ENCODE peak calls at places on chromosomes 2 and 18, in nine cellular contexts. W is tibial nerve, A is choroid plexus epithelial cell, Y is fibroblast of mammary gland, P is AG09309, E is BJ, D is astrocyte of the spinal cord, G is AG10803, T is hepatocyte. K is an unnamed sample.

GRCh38 chr2:73982140-73982617 is 2.5 kb upstream of the TET3 start:
- DNase-seq in W (no peak), A (no peak), Y (peak), P (no peak), E (no peak), D (no peak), G (peak), T (peak), K (no peak)

GRCh38 chr18:2188258-2188657 is 383.0 kb downstream of the METTL4 start:
- DNase-seq in W (no peak), A (no peak), Y (no peak), P (no peak), E (no peak), D (no peak), G (no peak), T (no peak), K (no peak)

GRCh38 chr2:144431384-144431783 is 88.5 kb downstream of the ZEB2 start:
- DNase-seq in W (no peak), A (no peak), Y (no peak), P (no peak), E (no peak), D (no peak), G (no peak), T (no peak), K (no peak)

GRCh38 chr2:63553049-63553448 is 35.2 kb downstream of the WDPCP start:
- DNase-seq in W (no peak), A (peak), Y (peak), P (peak), E (peak), D (peak), G (peak), T (no peak), K (no peak)

GRCh38 chr2:62320657-62321357 is 124.9 kb downstream of the B3GNT2 start:
- DNase-seq in W (no peak), A (no peak), Y (no peak), P (no peak), E (no peak), D (no peak), G (no peak), T (no peak), K (no peak)

GRCh38 chr2:3483227-3483985 is 35.9 kb downstream of the ADI1 start:
- DNase-seq in W (peak), A (peak), Y (peak), P (no peak), E (no peak), D (peak), G (peak), T (no peak), K (no peak)

GRCh38 chr18:42157878-42158277 is 202.8 kb downstream of the PIK3C3 start:
- DNase-seq in W (no peak), A (no peak), Y (no peak), P (no peak), E (no peak), D (no peak), G (no peak), T (no peak), K (no peak)

GRCh38 chr2:162025121-162025911 is 48.7 kb downstream of the DPP4 start:
- DNase-seq in W (no peak), A (peak), Y (peak), P (peak), E (peak), D (peak), G (peak), T (no peak), K (no peak)

GRCh38 chr18:57687970-57688369 is 66.3 kb upstream of the NARS1 start:
- DNase-seq in W (no peak), A (no peak), Y (no peak), P (no peak), E (no peak), D (no peak), G (no peak), T (no peak), K (no peak)

GRCh38 chr2:241009601-241010530 is 11.4 kb downstream of the SNED1 start:
- DNase-seq in W (peak), A (peak), Y (peak), P (peak), E (peak), D (peak), G (peak), T (peak), K (no peak)

GRCh38 chr2:136167721-136168470 is 49.9 kb upstream of the CXCR4 start:
- DNase-seq in W (no peak), A (no peak), Y (no peak), P (no peak), E (no peak), D (no peak), G (no peak), T (no peak), K (no peak)

GRCh38 chr18:3008546-3008945 is 4.4 kb downstream of the LPIN2 start:
- DNase-seq in W (no peak), A (peak), Y (peak), P (peak), E (peak), D (peak), G (peak), T (no peak), K (no peak)

GRCh38 chr2:235642446-235643107 is 148.7 kb downstream of the AGAP1 start:
- DNase-seq in W (no peak), A (peak), Y (peak), P (no peak), E (no peak), D (peak), G (peak), T (no peak), K (no peak)

GRCh38 chr2:70089220-70089945 is 2.1 kb downstream of the PCBP1 start:
- DNase-seq in W (no peak), A (peak), Y (peak), P (no peak), E (no peak), D (peak), G (no peak), T (peak), K (no peak)

GRCh38 chr2:241356871-241357260 is 781 bp downstream of the FARP2 start:
- DNase-seq in W (no peak), A (no peak), Y (no peak), P (no peak), E (no peak), D (no peak), G (no peak), T (no peak), K (no peak)

GRCh38 chr2:9139491-9140443 is 66.8 kb upstream of the ASAP2 start:
- DNase-seq in W (peak), A (peak), Y (peak), P (no peak), E (no peak), D (peak), G (peak), T (peak), K (peak)

GRCh38 chr18:69469444-69469919 is 68.8 kb downstream of the DOK6 start:
- DNase-seq in W (no peak), A (peak), Y (peak), P (no peak), E (no peak), D (no peak), G (no peak), T (no peak), K (no peak)

GRCh38 chr18:31268985-31269406 is 49.0 kb upstream of the DSG1 start:
- DNase-seq in W (no peak), A (peak), Y (no peak), P (no peak), E (no peak), D (no peak), G (no peak), T (no peak), K (no peak)

GRCh38 chr2:58866040-58866439 is 624.9 kb upstream of the FANCL start:
- DNase-seq in W (no peak), A (peak), Y (no peak), P (no peak), E (no peak), D (peak), G (no peak), T (no peak), K (no peak)

GRCh38 chr18:47077111-47077510 is 41.7 kb upstream of the ELOA2 start:
- DNase-seq in W (no peak), A (no peak), Y (no peak), P (no peak), E (no peak), D (no peak), G (no peak), T (no peak), K (no peak)

GRCh38 chr2:182672471-182673165 is 43.4 kb upstream of the DNAJC10 start:
- DNase-seq in W (no peak), A (peak), Y (peak), P (peak), E (no peak), D (peak), G (peak), T (peak), K (no peak)

GRCh38 chr2:234665304-234665703 is 168.4 kb upstream of the ARL4C start:
- DNase-seq in W (no peak), A (no peak), Y (no peak), P (no peak), E (no peak), D (no peak), G (no peak), T (no peak), K (no peak)

GRCh38 chr2:191976436-191976835 is 129.5 kb upstream of the CAVIN2 start:
- DNase-seq in W (no peak), A (peak), Y (peak), P (peak), E (peak), D (peak), G (peak), T (no peak), K (no peak)

GRCh38 chr2:29022455-29023128 is 41.5 kb downstream of the TOGARAM2 start:
- DNase-seq in W (no peak), A (peak), Y (no peak), P (no peak), E (no peak), D (peak), G (no peak), T (no peak), K (no peak)

GRCh38 chr2:150134223-150134858 is 353.1 kb downstream of the RND3 start:
- DNase-seq in W (no peak), A (peak), Y (peak), P (no peak), E (peak), D (peak), G (peak), T (no peak), K (no peak)

GRCh38 chr2:208256192-208256782 is 1.4 kb upstream of the IDH1 start:
- DNase-seq in W (no peak), A (peak), Y (no peak), P (no peak), E (no peak), D (no peak), G (no peak), T (peak), K (no peak)

GRCh38 chr2:239184968-239185903 is 215.6 kb downstream of the HDAC4 start:
- DNase-seq in W (no peak), A (no peak), Y (no peak), P (no peak), E (no peak), D (no peak), G (no peak), T (no peak), K (no peak)

GRCh38 chr2:170863087-170863486 is 46.4 kb downstream of the GAD1 start:
- DNase-seq in W (no peak), A (no peak), Y (no peak), P (no peak), E (no peak), D (no peak), G (no peak), T (no peak), K (no peak)

GRCh38 chr2:12070581-12070980 is 324.1 kb downstream of the LPIN1 start:
- DNase-seq in W (no peak), A (no peak), Y (no peak), P (peak), E (peak), D (no peak), G (peak), T (no peak), K (no peak)

GRCh38 chr18:24009651-24010333 is 4.8 kb upstream of the TTC39C start:
- DNase-seq in W (no peak), A (no peak), Y (no peak), P (no peak), E (no peak), D (no peak), G (no peak), T (no peak), K (no peak)

GRCh38 chr2:216633616-216634316 is 546 bp downstream of the IGFBP2 start:
- DNase-seq in W (no peak), A (no peak), Y (no peak), P (no peak), E (no peak), D (no peak), G (no peak), T (no peak), K (no peak)

GRCh38 chr2:35891528-35891927 is 464.1 kb upstream of the CRIM1 start:
- DNase-seq in W (no peak), A (no peak), Y (no peak), P (no peak), E (no peak), D (no peak), G (no peak), T (no peak), K (no peak)

GRCh38 chr2:198141726-198142125 is 337.3 kb downstream of the PLCL1 start:
- DNase-seq in W (no peak), A (no peak), Y (peak), P (no peak), E (no peak), D (no peak), G (peak), T (no peak), K (no peak)

GRCh38 chr18:3046216-3046808 is 33.4 kb upstream of the LPIN2 start:
- DNase-seq in W (no peak), A (no peak), Y (no peak), P (no peak), E (no peak), D (no peak), G (no peak), T (no peak), K (no peak)

DNA sequence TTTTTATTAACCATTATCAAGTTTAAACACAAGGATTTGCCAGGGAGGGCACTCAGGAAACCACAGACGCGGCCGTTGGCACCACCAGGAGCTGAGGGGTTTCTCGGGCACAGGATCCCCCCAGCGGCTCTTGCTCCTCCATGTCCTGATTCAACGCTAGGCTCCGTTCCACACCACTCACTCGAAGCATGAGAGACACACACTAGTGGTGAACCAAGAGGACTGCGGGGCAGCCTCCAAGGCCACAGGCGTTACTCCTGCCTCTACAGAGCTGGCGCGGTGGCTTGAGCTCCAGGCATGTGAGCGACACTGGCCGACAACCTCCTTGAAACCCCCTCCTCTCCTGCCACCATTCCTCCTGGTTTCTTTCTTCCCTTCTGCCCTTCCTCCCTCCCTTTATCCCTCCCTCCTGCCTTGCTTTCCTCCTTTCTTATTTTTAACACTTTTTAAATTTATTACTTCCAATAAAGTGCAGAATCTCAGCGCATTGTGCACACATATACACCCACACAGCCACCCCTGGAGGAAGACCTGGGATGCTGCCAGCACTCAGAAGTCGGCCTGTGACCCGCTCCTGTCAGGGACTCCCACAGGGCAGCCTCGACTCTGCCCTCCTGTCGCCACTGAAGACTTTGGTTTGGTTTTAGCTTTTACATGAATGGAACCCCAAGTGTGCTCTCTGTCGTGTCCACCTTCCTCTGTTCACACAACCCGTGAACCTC is 21.7 kb downstream of the COX7A2L start:
- DNase-seq in W (no peak), A (no peak), Y (no peak), P (no peak), E (no peak), D (no peak), G (no peak), T (no peak), K (no peak)
- TF ChIP-seq CTCF in W (no peak), A (peak), Y (no peak), P (no peak), E (no peak), D (peak), G (no peak), T (no peak), K (no peak)

GRCh38 chr2:7377861-7378569 is 460.8 kb downstream of the RNF144A start:
- DNase-seq in W (no peak), A (no peak), Y (no peak), P (no peak), E (no peak), D (no peak), G (no peak), T (peak), K (no peak)

GRCh38 chr2:7375901-7376300 is 458.7 kb downstream of the RNF144A start:
- DNase-seq in W (no peak), A (no peak), Y (no peak), P (no peak), E (no peak), D (no peak), G (no peak), T (no peak), K (no peak)

GRCh38 chr2:7384773-7385349 is 467.6 kb downstream of the RNF144A start:
- DNase-seq in W (no peak), A (no peak), Y (no peak), P (no peak), E (no peak), D (no peak), G (no peak), T (no peak), K (no peak)

GRCh38 chr2:7378642-7379041 is 461.4 kb downstream of the RNF144A start:
- DNase-seq in W (no peak), A (no peak), Y (no peak), P (no peak), E (no peak), D (no peak), G (no peak), T (no peak), K (no peak)

DNA sequence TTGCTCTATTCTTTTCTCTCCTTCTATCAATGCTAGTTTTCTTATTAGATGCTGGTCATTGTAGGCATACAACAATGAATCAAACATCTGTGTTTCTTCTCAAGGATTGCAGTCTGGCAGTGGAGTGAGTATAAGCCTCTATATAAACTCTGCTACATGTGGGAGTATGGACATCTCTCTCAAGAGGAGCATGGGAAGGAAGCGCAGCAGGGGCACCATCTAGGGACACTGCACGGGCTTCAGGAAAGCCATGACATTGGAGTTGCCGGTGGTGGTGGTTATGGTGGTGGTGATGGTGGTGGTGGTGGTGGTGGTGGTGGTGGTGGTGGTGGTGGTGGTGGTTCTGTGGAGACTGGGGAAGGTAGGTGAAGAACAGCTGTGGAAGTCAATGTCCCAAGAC is 462.6 kb downstream of the RNF144A start:
- DNase-seq in W (no peak), A (no peak), Y (no peak), P (no peak), E (no peak), D (no peak), G (no peak), T (no peak), K (no peak)
- TF ChIP-seq CTCF in W (no peak), A (no peak), Y (no peak), P (no peak), E (no peak), D (no peak), G (peak), T (no peak), K (no peak)

GRCh38 chr2:231732604-231733003 is 24.3 kb downstream of the PTMA start:
- DNase-seq in W (no peak), A (no peak), Y (no peak), P (no peak), E (no peak), D (no peak), G (no peak), T (no peak), K (no peak)
- TF ChIP-seq CTCF in W (no peak), A (peak), Y (no peak), P (no peak), E (no peak), D (no peak), G (no peak), T (no peak), K (no peak)

DNA sequence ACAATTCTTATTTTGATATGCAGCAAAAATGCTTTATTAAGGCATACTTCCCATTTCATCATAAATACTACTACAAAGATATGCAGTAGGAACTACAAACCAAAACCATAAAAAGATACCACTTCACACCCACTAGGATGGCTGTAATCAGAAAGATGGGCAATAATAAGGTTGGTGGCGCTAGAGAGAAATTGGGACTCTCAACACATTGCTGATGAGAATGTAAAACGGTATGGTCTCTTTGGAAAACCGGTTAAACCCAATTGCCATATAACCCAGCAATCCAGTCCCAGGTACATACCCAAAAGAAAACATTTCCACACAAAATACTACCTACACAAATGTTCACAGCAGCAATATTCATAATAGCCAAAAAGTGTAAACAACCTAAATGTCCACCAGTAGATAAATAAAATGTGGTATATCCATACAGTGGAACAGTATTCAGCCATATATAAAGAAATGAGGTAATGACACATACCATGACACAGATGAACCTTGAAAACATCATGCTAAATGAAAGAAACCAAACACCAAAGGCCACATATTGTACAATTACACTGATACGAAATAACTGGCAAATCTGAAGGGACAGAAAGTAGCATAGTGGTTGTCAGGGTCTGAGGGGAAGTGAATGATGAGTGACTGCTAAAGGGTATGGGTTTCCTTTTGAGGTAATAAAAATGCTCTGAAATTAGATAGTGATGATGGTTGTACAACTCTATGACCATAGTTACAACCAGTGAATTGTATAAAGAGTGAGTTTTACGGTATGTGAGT is 12.7 kb downstream of the SP3 start:
- DNase-seq in W (no peak), A (no peak), Y (no peak), P (no peak), E (no peak), D (no peak), G (no peak), T (no peak), K (no peak)
- TF ChIP-seq CTCF in W (no peak), A (no peak), Y (no peak), P (no peak), E (no peak), D (no peak), G (no peak), T (no peak), K (no peak)

GRCh38 chr2:71776227-71776626 is 322.9 kb downstream of the DYSF start:
- DNase-seq in W (no peak), A (no peak), Y (no peak), P (no peak), E (no peak), D (no peak), G (no peak), T (no peak), K (no peak)
- TF ChIP-seq CTCF in W (no peak), A (no peak), Y (no peak), P (no peak), E (no peak), D (no peak), G (no peak), T (no peak), K (no peak)

DNA sequence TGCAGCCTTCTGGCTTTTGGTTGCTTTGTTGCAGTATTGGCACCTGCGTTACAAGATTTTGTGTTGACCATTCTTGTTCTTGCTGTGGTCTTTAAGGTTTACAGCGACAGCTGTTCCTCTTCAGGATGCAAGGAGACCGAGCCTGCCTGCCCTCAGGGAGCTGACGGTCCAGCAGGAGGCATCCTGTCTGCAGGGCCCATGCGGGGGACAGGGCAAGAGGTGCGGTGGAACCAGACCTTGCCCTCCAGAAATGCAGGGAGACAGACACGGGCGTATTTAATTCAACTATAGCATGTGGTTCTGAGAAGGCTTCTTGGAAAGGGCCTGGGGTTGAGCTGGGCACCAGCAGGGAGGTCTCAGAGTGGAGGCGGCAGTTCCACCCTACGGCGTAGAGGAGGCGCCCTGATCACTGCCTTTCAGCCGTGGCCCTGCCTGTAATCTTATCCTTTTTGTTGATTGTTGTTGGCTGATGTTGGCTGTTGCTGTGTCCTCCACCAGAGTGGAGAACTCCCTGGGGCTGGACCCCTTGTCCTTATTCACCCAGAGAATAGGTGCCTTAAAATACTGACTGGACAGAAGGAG is 71.7 kb downstream of the HPCAL1 start:
- DNase-seq in W (no peak), A (no peak), Y (no peak), P (no peak), E (no peak), D (no peak), G (no peak), T (no peak), K (no peak)
- TF ChIP-seq CTCF in W (no peak), A (no peak), Y (no peak), P (no peak), E (no peak), D (no peak), G (no peak), T (no peak), K (no peak)

K was measured in CD14-positive monocyte.